ENCODE peak calls at places on chromosome 13, in seven cellular contexts. One of them, this sample, is unnamed.

GRCh38 chr13:93559718-93560117 is 333.1 kb downstream of the GPC6 start:
- DNase-seq in HCT116: no peak
- DNase-seq in SK-N-SH: no peak
- DNase-seq in K562: no peak
- DNase-seq in HepG2: no peak
- DNase-seq in H1: no peak
- DNase-seq in GM12878: no peak
- DNase-seq in this sample: no peak

GRCh38 chr13:100544866-100545683 is 43.5 kb downstream of the GGACT start:
- DNase-seq in HCT116: no peak
- DNase-seq in SK-N-SH: no peak
- DNase-seq in K562: no peak
- DNase-seq in HepG2: no peak
- DNase-seq in H1: no peak
- DNase-seq in GM12878: no peak
- DNase-seq in this sample: no peak

GRCh38 chr13:28375250-28375930 is 119.5 kb downstream of the FLT1 start:
- DNase-seq in HCT116: no peak
- DNase-seq in SK-N-SH: peak
- DNase-seq in K562: peak
- DNase-seq in HepG2: no peak
- DNase-seq in H1: no peak
- DNase-seq in GM12878: no peak
- DNase-seq in this sample: no peak

GRCh38 chr13:52599037-52599852 is 43.0 kb upstream of the HNRNPA1L2 start:
- DNase-seq in HCT116: no peak
- DNase-seq in SK-N-SH: no peak
- DNase-seq in K562: no peak
- DNase-seq in HepG2: no peak
- DNase-seq in H1: no peak
- DNase-seq in GM12878: no peak
- DNase-seq in this sample: peak

GRCh38 chr13:29676535-29676934 is 81.0 kb upstream of the SLC7A1 start:
- DNase-seq in HCT116: no peak
- DNase-seq in SK-N-SH: no peak
- DNase-seq in K562: no peak
- DNase-seq in HepG2: no peak
- DNase-seq in H1: no peak
- DNase-seq in GM12878: no peak
- DNase-seq in this sample: no peak

GRCh38 chr13:64127856-64128255 is 2712.2 kb upstream of the PCDH20 start:
- DNase-seq in HCT116: no peak
- DNase-seq in SK-N-SH: no peak
- DNase-seq in K562: no peak
- DNase-seq in HepG2: no peak
- DNase-seq in H1: no peak
- DNase-seq in GM12878: no peak
- DNase-seq in this sample: no peak

GRCh38 chr13:91623151-91623550 is 224.7 kb downstream of the GPC5 start:
- DNase-seq in HCT116: no peak
- DNase-seq in SK-N-SH: no peak
- DNase-seq in K562: no peak
- DNase-seq in HepG2: no peak
- DNase-seq in H1: no peak
- DNase-seq in GM12878: no peak
- DNase-seq in this sample: no peak

GRCh38 chr13:51542358-51542972 is 41.8 kb upstream of the WDFY2 start:
- DNase-seq in HCT116: no peak
- DNase-seq in SK-N-SH: peak
- DNase-seq in K562: no peak
- DNase-seq in HepG2: no peak
- DNase-seq in H1: no peak
- DNase-seq in GM12878: no peak
- DNase-seq in this sample: peak

GRCh38 chr13:67015976-67016600 is 214.0 kb downstream of the PCDH9 start:
- DNase-seq in HCT116: no peak
- DNase-seq in SK-N-SH: no peak
- DNase-seq in K562: no peak
- DNase-seq in HepG2: no peak
- DNase-seq in H1: no peak
- DNase-seq in GM12878: no peak
- DNase-seq in this sample: no peak

GRCh38 chr13:35343417-35343816 is 133.1 kb downstream of the MAB21L1 start:
- DNase-seq in HCT116: no peak
- DNase-seq in SK-N-SH: no peak
- DNase-seq in K562: no peak
- DNase-seq in HepG2: no peak
- DNase-seq in H1: no peak
- DNase-seq in GM12878: no peak
- DNase-seq in this sample: no peak

GRCh38 chr13:65841156-65841555 is 1389.0 kb downstream of the PCDH9 start:
- DNase-seq in HCT116: no peak
- DNase-seq in SK-N-SH: no peak
- DNase-seq in K562: no peak
- DNase-seq in HepG2: no peak
- DNase-seq in H1: no peak
- DNase-seq in GM12878: no peak
- DNase-seq in this sample: no peak

GRCh38 chr13:64556391-64556790 is 2673.7 kb downstream of the PCDH9 start:
- DNase-seq in HCT116: no peak
- DNase-seq in SK-N-SH: no peak
- DNase-seq in K562: no peak
- DNase-seq in HepG2: no peak
- DNase-seq in H1: no peak
- DNase-seq in GM12878: no peak
- DNase-seq in this sample: no peak

GRCh38 chr13:79307866-79308298 is 98.2 kb downstream of the RBM26 start:
- DNase-seq in HCT116: no peak
- DNase-seq in SK-N-SH: no peak
- DNase-seq in K562: no peak
- DNase-seq in HepG2: no peak
- DNase-seq in H1: no peak
- DNase-seq in GM12878: no peak
- DNase-seq in this sample: no peak

GRCh38 chr13:26523007-26523406 is 34.5 kb upstream of the WASF3 start:
- DNase-seq in HCT116: no peak
- DNase-seq in SK-N-SH: no peak
- DNase-seq in K562: no peak
- DNase-seq in HepG2: no peak
- DNase-seq in H1: no peak
- DNase-seq in GM12878: no peak
- DNase-seq in this sample: no peak

GRCh38 chr13:26513931-26514330 is 43.6 kb upstream of the WASF3 start:
- DNase-seq in HCT116: no peak
- DNase-seq in SK-N-SH: no peak
- DNase-seq in K562: no peak
- DNase-seq in HepG2: no peak
- DNase-seq in H1: no peak
- DNase-seq in GM12878: no peak
- DNase-seq in this sample: no peak

GRCh38 chr13:26517931-26518330 is 39.6 kb upstream of the WASF3 start:
- DNase-seq in HCT116: no peak
- DNase-seq in SK-N-SH: no peak
- DNase-seq in K562: no peak
- DNase-seq in HepG2: no peak
- DNase-seq in H1: no peak
- DNase-seq in GM12878: no peak
- DNase-seq in this sample: no peak

GRCh38 chr13:26515721-26516120 is 41.8 kb upstream of the WASF3 start:
- DNase-seq in HCT116: no peak
- DNase-seq in SK-N-SH: no peak
- DNase-seq in K562: no peak
- DNase-seq in HepG2: no peak
- DNase-seq in H1: no peak
- DNase-seq in GM12878: no peak
- DNase-seq in this sample: no peak

DNA sequence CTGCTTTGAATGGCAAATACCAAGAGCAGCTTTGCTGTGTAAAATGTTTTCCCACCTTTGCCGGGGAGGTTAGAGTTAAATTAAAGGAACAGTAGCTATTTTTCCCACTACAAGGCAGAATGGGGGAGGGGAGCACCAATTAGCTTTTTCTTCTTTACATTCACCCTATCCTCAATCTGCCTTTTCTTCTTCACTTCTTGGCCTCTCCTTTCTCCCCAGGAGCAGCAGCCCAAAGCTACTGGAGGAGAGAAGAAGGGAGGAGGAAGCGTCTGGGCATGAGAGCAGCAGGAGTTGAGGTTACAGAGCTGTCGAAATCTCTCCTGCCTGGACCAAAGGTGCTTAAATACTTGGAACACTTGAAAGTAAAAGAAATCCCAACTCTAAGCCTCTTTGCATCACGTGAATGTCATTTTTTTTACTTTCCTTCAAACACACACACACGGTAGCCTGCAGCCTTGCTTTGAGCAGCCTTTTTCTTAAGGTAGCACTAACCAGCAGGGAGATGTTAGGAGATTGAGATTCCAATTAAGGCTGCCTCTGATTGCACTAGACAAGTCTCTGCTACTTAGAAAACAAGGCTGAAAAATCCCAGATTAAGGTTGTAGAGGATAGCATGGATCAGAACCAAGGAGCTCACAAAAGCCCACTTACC is 38.9 kb upstream of the WASF3 start:
- DNase-seq in HCT116: no peak
- DNase-seq in SK-N-SH: no peak
- DNase-seq in K562: no peak
- DNase-seq in HepG2: no peak
- DNase-seq in H1: no peak
- DNase-seq in GM12878: no peak
- DNase-seq in this sample: no peak
- TF ChIP-seq JUND in HCT116: no peak
- TF ChIP-seq JUND in SK-N-SH: no peak
- TF ChIP-seq JUND in K562: no peak
- TF ChIP-seq JUND in HepG2: no peak
- TF ChIP-seq JUND in H1: no peak
- TF ChIP-seq JUND in GM12878: no peak
- TF ChIP-seq JUND in this sample: no peak

DNA sequence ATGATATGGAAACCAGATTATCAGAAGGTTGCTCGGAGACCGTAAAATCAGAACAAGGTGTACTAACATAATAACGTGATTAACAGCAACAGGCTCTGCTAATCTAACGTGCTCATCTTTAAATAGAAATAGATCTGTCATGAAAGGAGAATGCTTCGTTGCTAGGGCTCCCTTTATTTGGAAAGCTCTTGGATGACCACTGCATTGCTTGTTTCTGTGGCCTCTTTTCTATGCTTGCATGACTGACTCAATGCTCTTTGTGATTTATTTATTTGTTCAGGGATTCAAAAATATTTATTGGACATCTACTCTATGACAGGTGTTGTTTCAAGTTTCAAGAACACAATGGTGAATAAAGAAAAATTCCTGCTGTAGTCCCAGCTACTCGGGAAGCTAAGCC is 22.3 kb upstream of the ZDHHC20 start:
- DNase-seq in HCT116: no peak
- DNase-seq in SK-N-SH: peak
- DNase-seq in K562: no peak
- DNase-seq in HepG2: no peak
- DNase-seq in H1: no peak
- DNase-seq in GM12878: no peak
- DNase-seq in this sample: no peak
- TF ChIP-seq JUND in HCT116: no peak
- TF ChIP-seq JUND in SK-N-SH: no peak
- TF ChIP-seq JUND in K562: no peak
- TF ChIP-seq JUND in HepG2: no peak
- TF ChIP-seq JUND in H1: no peak
- TF ChIP-seq JUND in GM12878: no peak
- TF ChIP-seq JUND in this sample: no peak

GRCh38 chr13:85142351-85142750 is 656.9 kb downstream of the SLITRK6 start:
- DNase-seq in HCT116: no peak
- DNase-seq in SK-N-SH: no peak
- DNase-seq in K562: no peak
- DNase-seq in HepG2: no peak
- DNase-seq in H1: no peak
- DNase-seq in GM12878: no peak
- DNase-seq in this sample: no peak

GRCh38 chr13:85140192-85140591 is 659.0 kb downstream of the SLITRK6 start:
- DNase-seq in HCT116: no peak
- DNase-seq in SK-N-SH: no peak
- DNase-seq in K562: no peak
- DNase-seq in HepG2: no peak
- DNase-seq in H1: no peak
- DNase-seq in GM12878: no peak
- DNase-seq in this sample: peak

GRCh38 chr13:85137516-85137915 is 661.7 kb downstream of the SLITRK6 start:
- DNase-seq in HCT116: no peak
- DNase-seq in SK-N-SH: peak
- DNase-seq in K562: no peak
- DNase-seq in HepG2: no peak
- DNase-seq in H1: no peak
- DNase-seq in GM12878: no peak
- DNase-seq in this sample: no peak

DNA sequence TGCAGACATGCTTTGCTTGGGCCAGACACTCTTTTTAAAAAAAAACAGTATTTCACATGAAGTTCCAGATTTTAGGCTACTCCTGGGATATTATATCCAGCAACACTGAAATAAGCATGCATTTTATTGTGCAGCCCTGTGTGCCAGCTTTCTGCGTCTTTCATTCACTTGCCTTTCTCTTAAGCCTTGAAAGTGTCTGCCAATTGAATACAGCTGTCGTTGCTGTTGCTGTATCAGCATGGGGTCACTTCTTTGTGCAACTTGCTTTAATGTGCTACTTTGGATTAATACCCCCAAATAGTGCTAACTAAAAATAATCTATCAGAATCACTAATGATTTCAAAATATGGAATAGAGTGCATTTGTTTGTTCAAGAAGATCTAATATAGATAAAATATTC is 657.8 kb downstream of the SLITRK6 start:
- DNase-seq in HCT116: no peak
- DNase-seq in SK-N-SH: no peak
- DNase-seq in K562: no peak
- DNase-seq in HepG2: no peak
- DNase-seq in H1: no peak
- DNase-seq in GM12878: no peak
- DNase-seq in this sample: no peak
- TF ChIP-seq JUND in HCT116: no peak
- TF ChIP-seq JUND in SK-N-SH: no peak
- TF ChIP-seq JUND in K562: no peak
- TF ChIP-seq JUND in HepG2: no peak
- TF ChIP-seq JUND in H1: no peak
- TF ChIP-seq JUND in GM12878: no peak
- TF ChIP-seq JUND in this sample: no peak

DNA sequence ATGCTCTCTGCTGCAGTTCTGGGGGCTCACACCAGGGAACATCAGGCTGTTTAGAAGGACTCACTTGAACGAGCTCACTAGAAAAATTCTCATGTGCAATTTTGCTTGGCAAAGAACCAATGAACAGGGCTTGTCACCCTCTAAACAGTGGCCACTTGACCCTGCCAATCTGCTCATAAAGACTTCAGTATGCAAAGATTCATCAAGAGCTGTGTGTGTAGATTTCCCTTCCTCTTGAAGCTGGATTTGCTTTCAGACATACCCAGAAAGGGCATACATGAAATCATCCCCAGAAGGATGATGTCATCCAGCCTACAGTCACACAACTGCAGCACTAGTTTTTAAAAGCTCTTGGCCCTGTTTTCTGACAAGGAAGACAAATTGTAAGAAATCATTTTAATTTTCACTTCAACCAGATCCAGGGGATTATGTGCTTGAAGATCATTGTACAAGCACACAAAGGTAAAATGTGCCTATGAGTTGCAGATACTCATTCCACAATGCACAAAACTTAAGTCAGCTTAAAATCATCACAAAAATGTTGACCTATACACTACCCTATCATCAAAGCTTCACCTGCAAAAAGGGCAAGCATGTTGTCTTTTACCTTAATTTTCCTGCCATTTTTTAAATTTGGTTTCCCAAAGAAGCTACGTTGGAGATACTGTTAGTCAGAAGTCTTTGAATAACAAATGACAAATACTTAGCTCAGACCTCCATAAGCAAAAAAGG is 5.2 kb upstream of the STK24 start:
- DNase-seq in HCT116: no peak
- DNase-seq in SK-N-SH: no peak
- DNase-seq in K562: no peak
- DNase-seq in HepG2: no peak
- DNase-seq in H1: no peak
- DNase-seq in GM12878: no peak
- DNase-seq in this sample: no peak
- TF ChIP-seq JUND in HCT116: no peak
- TF ChIP-seq JUND in SK-N-SH: peak
- TF ChIP-seq JUND in K562: peak
- TF ChIP-seq JUND in HepG2: no peak
- TF ChIP-seq JUND in H1: no peak
- TF ChIP-seq JUND in GM12878: no peak
- TF ChIP-seq JUND in this sample: no peak

This sample was measured in T47D.